ENCODE peak calls at places on chromosomes 1 and 21, in eight cellular contexts. L is heart left ventricle, Q is colonic mucosa, K is endodermal cell, H is tibial artery, P is DND-41, J is heart right ventricle, W is fibroblast of lung. V is an unnamed sample. For H3K4me1, the result is how much of the 10 kb centered on the place peaks cover.

GRCh38 chr1:55262822-55263221 is 47.7 kb upstream of the USP24 start:
- DNase-seq in L (no peak), Q (no peak), K (no peak), H (no peak), P (no peak), J (no peak), W (peak), V (no peak)

GRCh38 chr1:12135612-12136011 is 31.2 kb upstream of the TNFRSF1B start:
- DNase-seq in L (peak), Q (no peak), K (no peak), H (peak), P (no peak), J (peak), W (peak), V (no peak)

GRCh38 chr1:179231923-179232322 is 2.4 kb upstream of the ABL2 start:
- DNase-seq in L (no peak), Q (no peak), K (no peak), H (no peak), P (no peak), J (no peak), W (no peak), V (no peak)

GRCh38 chr1:96538883-96539282 is 182.7 kb upstream of the PTBP2 start:
- DNase-seq in L (no peak), Q (peak), K (no peak), H (peak), P (no peak), J (peak), W (peak), V (no peak)

GRCh38 chr1:40014253-40014706 is 26.2 kb upstream of the CAP1 start:
- DNase-seq in L (no peak), Q (no peak), K (peak), H (no peak), P (no peak), J (no peak), W (no peak), V (peak)

GRCh38 chr1:116574581-116575291 is 3.9 kb upstream of the CD58 start:
- DNase-seq in L (peak), Q (peak), K (peak), H (peak), P (peak), J (peak), W (peak), V (peak)

GRCh38 chr21:45390121-45390751 is 14.7 kb upstream of the COL18A1 start:
- DNase-seq in L (peak), Q (no peak), K (peak), H (peak), P (no peak), J (no peak), W (no peak), V (no peak)

GRCh38 chr1:224175615-224176014 is 7.4 kb upstream of the DEGS1 start:
- DNase-seq in L (peak), Q (no peak), K (peak), H (no peak), P (no peak), J (peak), W (no peak), V (no peak)

GRCh38 chr1:221845650-221846371 is 103.9 kb upstream of the DUSP10 start:
- DNase-seq in L (peak), Q (no peak), K (peak), H (peak), P (no peak), J (no peak), W (peak), V (no peak)

GRCh38 chr1:186792870-186793581 is 35.7 kb upstream of the PLA2G4A start:
- DNase-seq in L (no peak), Q (no peak), K (no peak), H (no peak), P (no peak), J (no peak), W (no peak), V (no peak)

GRCh38 chr1:246350745-246351144 is 156.3 kb downstream of the SMYD3 start:
- DNase-seq in L (no peak), Q (no peak), K (no peak), H (no peak), P (no peak), J (no peak), W (no peak), V (no peak)

GRCh38 chr1:63592536-63593302 is 492 bp upstream of the PGM1 start:
- DNase-seq in L (no peak), Q (peak), K (no peak), H (no peak), P (no peak), J (no peak), W (peak), V (peak)

GRCh38 chr21:45259206-45259795 is 28.4 kb downstream of the POFUT2 start:
- DNase-seq in L (no peak), Q (no peak), K (peak), H (peak), P (no peak), J (no peak), W (no peak), V (no peak)

GRCh38 chr1:61083799-61084385 is 1.5 kb downstream of the NFIA start:
- DNase-seq in L (no peak), Q (peak), K (no peak), H (no peak), P (no peak), J (no peak), W (peak), V (no peak)

GRCh38 chr1:87905651-87906050 is 577.0 kb downstream of the LMO4 start:
- DNase-seq in L (no peak), Q (no peak), K (no peak), H (no peak), P (no peak), J (no peak), W (no peak), V (no peak)

GRCh38 chr21:32276671-32277070 is 2.2 kb downstream of the MIS18A start:
- DNase-seq in L (no peak), Q (no peak), K (no peak), H (no peak), P (no peak), J (no peak), W (no peak), V (no peak)

GRCh38 chr1:46687910-46688509 is 16.4 kb downstream of the TEX38 start:
- DNase-seq in L (no peak), Q (no peak), K (peak), H (no peak), P (no peak), J (no peak), W (no peak), V (no peak)

GRCh38 chr1:174744886-174745285 is 254.9 kb upstream of the CACYBP start:
- DNase-seq in L (no peak), Q (no peak), K (no peak), H (no peak), P (no peak), J (no peak), W (no peak), V (no peak)

GRCh38 chr1:55334140-55334539 is 119.0 kb upstream of the USP24 start:
- DNase-seq in L (no peak), Q (no peak), K (peak), H (no peak), P (no peak), J (no peak), W (no peak), V (no peak)

GRCh38 chr1:62800825-62801306 is 16.9 kb downstream of the ATG4C start:
- DNase-seq in L (no peak), Q (no peak), K (no peak), H (no peak), P (no peak), J (no peak), W (peak), V (no peak)

GRCh38 chr1:187876775-187877174 is 1048.0 kb downstream of the PLA2G4A start:
- DNase-seq in L (no peak), Q (no peak), K (no peak), H (no peak), P (no peak), J (no peak), W (no peak), V (no peak)

GRCh38 chr1:9242338-9242969 is 7.9 kb downstream of the H6PD start:
- DNase-seq in L (peak), Q (peak), K (no peak), H (peak), P (no peak), J (peak), W (peak), V (peak)

GRCh38 chr1:53303175-53303574 is 24.7 kb downstream of the LRP8 start:
- DNase-seq in L (no peak), Q (no peak), K (no peak), H (no peak), P (no peak), J (no peak), W (no peak), V (no peak)

GRCh38 chr1:225442156-225442555 is 14.3 kb upstream of the LBR start:
- DNase-seq in L (no peak), Q (no peak), K (no peak), H (no peak), P (no peak), J (no peak), W (no peak), V (no peak)

GRCh38 chr1:81974222-81974841 is 173.6 kb downstream of the ADGRL2 start:
- DNase-seq in L (no peak), Q (no peak), K (no peak), H (no peak), P (no peak), J (peak), W (no peak), V (peak)

GRCh38 chr1:24212376-24212775 is 25.3 kb upstream of the IFNLR1 start:
- DNase-seq in L (no peak), Q (no peak), K (no peak), H (no peak), P (no peak), J (no peak), W (no peak), V (no peak)

GRCh38 chr1:56543783-56544612 is 35.4 kb downstream of the PLPP3 start:
- DNase-seq in L (no peak), Q (no peak), K (no peak), H (no peak), P (no peak), J (no peak), W (no peak), V (no peak)

GRCh38 chr21:28684351-28684750 is 308.3 kb downstream of the LTN1 start:
- DNase-seq in L (no peak), Q (no peak), K (no peak), H (no peak), P (no peak), J (no peak), W (no peak), V (no peak)

GRCh38 chr1:32413507-32414185 is 19.4 kb upstream of the BSDC1 start:
- DNase-seq in L (peak), Q (peak), K (peak), H (peak), P (peak), J (peak), W (peak), V (peak)

GRCh38 chr1:22228505-22228911 is 85.6 kb upstream of the WNT4 start:
- DNase-seq in L (peak), Q (no peak), K (no peak), H (no peak), P (no peak), J (no peak), W (no peak), V (no peak)

GRCh38 chr21:45592208-45592619 is 50.0 kb upstream of the SLC19A1 start:
- DNase-seq in L (no peak), Q (no peak), K (no peak), H (no peak), P (peak), J (no peak), W (no peak), V (peak)

GRCh38 chr1:216723274-216723780 is at the start of gene ESRRG:
- DNase-seq in L (peak), Q (peak), K (peak), H (no peak), P (no peak), J (peak), W (no peak), V (peak)

GRCh38 chr1:100188617-100189016 is 10.6 kb upstream of the LRRC39 start:
- DNase-seq in L (peak), Q (no peak), K (no peak), H (no peak), P (no peak), J (peak), W (peak), V (no peak)

GRCh38 chr1:58456470-58456869 is 90.1 kb downstream of the OMA1 start:
- DNase-seq in L (no peak), Q (no peak), K (no peak), H (no peak), P (no peak), J (no peak), W (no peak), V (no peak)

GRCh38 chr1:215292906-215293305 is 210.4 kb downstream of the KCNK2 start:
- DNase-seq in L (no peak), Q (no peak), K (no peak), H (no peak), P (no peak), J (no peak), W (peak), V (no peak)

GRCh38 chr1:241611063-241611462 is 29.1 kb downstream of the CHML start:
- DNase-seq in L (no peak), Q (no peak), K (no peak), H (no peak), P (no peak), J (no peak), W (peak), V (peak)

GRCh38 chr21:29403922-29404538 is 105.3 kb downstream of the BACH1 start:
- DNase-seq in L (peak), Q (no peak), K (no peak), H (no peak), P (no peak), J (no peak), W (peak), V (no peak)

GRCh38 chr1:230832466-230832865 is 35.9 kb downstream of the C1orf198 start:
- DNase-seq in L (no peak), Q (no peak), K (peak), H (no peak), P (no peak), J (no peak), W (no peak), V (no peak)

DNA sequence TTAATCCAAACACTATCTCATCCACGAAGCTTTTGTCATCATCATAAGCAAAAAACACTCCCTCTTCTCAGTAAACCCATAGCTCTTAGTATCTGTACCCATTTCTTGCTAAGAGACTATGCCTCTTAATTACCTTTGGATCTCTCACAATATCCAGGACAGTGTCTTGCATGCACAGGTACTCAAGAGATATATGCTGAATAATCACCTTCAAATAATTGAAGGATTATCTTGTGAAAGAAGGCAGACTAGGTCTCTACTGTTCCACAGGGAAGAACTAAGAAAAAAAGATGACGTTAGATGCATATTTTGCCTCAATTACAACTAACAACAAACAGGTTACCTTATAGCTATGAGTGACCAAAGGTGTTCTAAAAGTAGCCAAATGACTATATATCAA is 11.5 kb downstream of the FOXJ3 start:
- DNase-seq in L (no peak), Q (no peak), K (no peak), H (no peak), P (no peak), J (no peak), W (no peak), V (no peak)
- H3K4me1 ChIP-seq in L (half or more), Q (under half), K (under half), H (half or more), P (under half), J (half or more), W (under half), V (under half)

DNA sequence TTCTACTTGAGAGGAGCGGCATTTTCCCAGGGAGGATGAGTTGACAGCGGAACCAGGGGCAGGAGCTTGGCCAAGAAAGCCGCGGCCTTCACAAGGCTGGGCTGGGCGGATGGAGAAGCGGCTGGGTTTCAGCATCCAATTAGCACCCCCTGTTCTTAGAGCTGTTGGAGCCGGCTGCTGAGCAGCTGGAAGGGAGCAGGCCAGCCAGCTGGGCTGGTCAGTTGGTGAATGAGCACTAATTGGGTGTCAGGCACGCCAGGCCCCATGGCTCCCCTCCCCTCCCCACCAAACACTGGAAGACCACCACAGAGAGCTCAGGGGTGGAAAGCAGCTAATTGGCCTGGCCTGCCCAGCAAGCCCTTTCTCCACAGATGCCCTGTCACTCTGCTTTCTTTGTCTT is 245.6 kb downstream of the RRAGC start:
- DNase-seq in L (no peak), Q (no peak), K (no peak), H (no peak), P (no peak), J (peak), W (no peak), V (no peak)
- H3K27ac ChIP-seq in L (no peak), Q (no peak), K (peak), H (no peak), P (no peak), J (no peak), W (no peak), V (no peak)

GRCh38 chr1:10716424-10716823 is 80.0 kb downstream of the CASZ1 start:
- DNase-seq in L (no peak), Q (no peak), K (no peak), H (no peak), P (no peak), J (no peak), W (no peak), V (no peak)
- H3K4me1 ChIP-seq in L (under half), Q (under half), K (under half), H (under half), P (under half), J (half or more), W (under half), V (under half)

GRCh38 chr1:209405183-209405823 is 178.2 kb upstream of the CAMK1G start:
- DNase-seq in L (no peak), Q (no peak), K (no peak), H (no peak), P (no peak), J (no peak), W (peak), V (no peak)
- H3K27ac ChIP-seq in L (no peak), Q (no peak), K (no peak), H (no peak), P (no peak), J (no peak), W (no peak), V (no peak)

GRCh38 chr1:25566730-25567341 is 23.4 kb downstream of the LDLRAP1 start:
- DNase-seq in L (peak), Q (no peak), K (peak), H (peak), P (peak), J (peak), W (peak), V (no peak)

GRCh38 chr1:25566186-25566729 is 22.9 kb downstream of the LDLRAP1 start:
- DNase-seq in L (no peak), Q (no peak), K (no peak), H (no peak), P (no peak), J (no peak), W (no peak), V (no peak)

GRCh38 chr1:25564777-25565176 is 21.4 kb downstream of the LDLRAP1 start:
- DNase-seq in L (no peak), Q (no peak), K (no peak), H (no peak), P (no peak), J (no peak), W (no peak), V (no peak)

GRCh38 chr1:25565188-25565591 is 21.8 kb downstream of the LDLRAP1 start:
- DNase-seq in L (no peak), Q (no peak), K (no peak), H (no peak), P (no peak), J (no peak), W (peak), V (peak)

GRCh38 chr1:25565626-25566025 is 22.2 kb downstream of the LDLRAP1 start:
- DNase-seq in L (no peak), Q (no peak), K (no peak), H (no peak), P (no peak), J (no peak), W (no peak), V (no peak)
- H3K4me1 ChIP-seq in L (under half), Q (under half), K (under half), H (under half), P (under half), J (half or more), W (under half), V (under half)

GRCh38 chr1:17436380-17437174 is 2.9 kb downstream of the RCC2 start:
- DNase-seq in L (no peak), Q (no peak), K (no peak), H (no peak), P (no peak), J (no peak), W (no peak), V (no peak)
- H3K27ac ChIP-seq in L (no peak), Q (no peak), K (peak), H (peak), P (peak), J (peak), W (peak), V (peak)

DNA sequence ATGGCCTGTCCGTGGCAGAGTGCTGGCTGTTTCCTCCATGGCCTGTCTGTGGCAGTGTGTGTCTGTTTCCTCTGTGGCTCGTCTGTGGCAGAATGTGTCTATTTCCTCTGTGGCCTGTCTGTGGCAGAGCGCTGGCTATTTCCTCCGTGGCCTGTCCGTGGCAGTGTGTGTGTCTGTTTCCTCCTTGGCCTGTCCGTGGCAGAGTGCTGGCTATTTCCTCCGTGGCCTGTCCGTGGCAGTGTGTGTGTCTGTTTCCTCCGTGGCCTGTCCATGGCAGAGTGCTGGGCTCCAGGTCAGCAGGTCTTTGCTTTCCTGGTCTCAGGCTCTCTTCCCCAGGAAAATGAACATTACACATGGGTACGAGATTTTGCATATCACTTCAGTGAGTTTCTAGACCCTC is 138.4 kb upstream of the IPO9 start:
- DNase-seq in L (no peak), Q (no peak), K (no peak), H (no peak), P (no peak), J (no peak), W (no peak), V (no peak)
- H3K4me1 ChIP-seq in L (under half), Q (under half), K (under half), H (under half), P (under half), J (half or more), W (under half), V (under half)